ENCODE peak calls at places on chromosome 7, in nine cellular contexts. One of them, this sample, is unnamed.
A peak's percentile ranks its signal among the peaks of the same experiment; 100 is the strongest.

GRCh38 chr7:114574384-114574783 is 159.8 kb downstream of the FOXP2 start:
- DNase-seq in posterior cingulate gyrus: no peak
- DNase-seq in OCI-M1: no peak
- DNase-seq in left colon: no peak
- DNase-seq in activated T-cell treated with anti-CD3 and anti-CD28 coated beads for 1 hour: no peak
- DNase-seq in HTR-8/SVneo: no peak
- DNase-seq in H1: no peak
- DNase-seq in GM12865: no peak
- DNase-seq in astrocyte: peak; percentile 17
- DNase-seq in this sample: no peak

GRCh38 chr7:129969881-129970446 is 17.2 kb upstream of the UBE2H start:
- DNase-seq in GM12865: no peak
- DNase-seq in posterior cingulate gyrus: no peak
- DNase-seq in activated T-cell treated with anti-CD3 and anti-CD28 coated beads for 1 hour: no peak
- DNase-seq in OCI-M1: no peak
- DNase-seq in astrocyte: peak; percentile 94
- DNase-seq in H1: peak; percentile 68
- DNase-seq in HTR-8/SVneo: peak; percentile 62
- DNase-seq in left colon: peak; percentile 42
- DNase-seq in this sample: no peak

GRCh38 chr7:142791502-142791901 is 20.7 kb downstream of the PRSS2 start:
- DNase-seq in left colon: no peak
- DNase-seq in posterior cingulate gyrus: no peak
- DNase-seq in OCI-M1: no peak
- DNase-seq in HTR-8/SVneo: no peak
- DNase-seq in astrocyte: no peak
- DNase-seq in H1: no peak
- DNase-seq in activated T-cell treated with anti-CD3 and anti-CD28 coated beads for 1 hour: no peak
- DNase-seq in GM12865: no peak
- DNase-seq in this sample: no peak

GRCh38 chr7:39464350-39465054 is 101.7 kb upstream of the YAE1 start:
- DNase-seq in left colon: no peak
- DNase-seq in posterior cingulate gyrus: no peak
- DNase-seq in H1: no peak
- DNase-seq in astrocyte: no peak
- DNase-seq in HTR-8/SVneo: no peak
- DNase-seq in OCI-M1: no peak
- DNase-seq in GM12865: no peak
- DNase-seq in activated T-cell treated with anti-CD3 and anti-CD28 coated beads for 1 hour: no peak
- DNase-seq in this sample: no peak

GRCh38 chr7:106177738-106178592 is 65.9 kb upstream of the SYPL1 start:
- DNase-seq in GM12865: no peak
- DNase-seq in H1: no peak
- DNase-seq in OCI-M1: no peak
- DNase-seq in HTR-8/SVneo: no peak
- DNase-seq in activated T-cell treated with anti-CD3 and anti-CD28 coated beads for 1 hour: no peak
- DNase-seq in posterior cingulate gyrus: no peak
- DNase-seq in astrocyte: no peak
- DNase-seq in left colon: no peak
- DNase-seq in this sample: no peak

GRCh38 chr7:138449580-138449979 is 10.5 kb upstream of the TRIM24 start:
- DNase-seq in posterior cingulate gyrus: no peak
- DNase-seq in GM12865: peak; percentile 29
- DNase-seq in H1: no peak
- DNase-seq in HTR-8/SVneo: no peak
- DNase-seq in left colon: no peak
- DNase-seq in astrocyte: no peak
- DNase-seq in OCI-M1: no peak
- DNase-seq in activated T-cell treated with anti-CD3 and anti-CD28 coated beads for 1 hour: peak; percentile 49
- DNase-seq in this sample: no peak

GRCh38 chr7:107212719-107213118 is 43.9 kb downstream of the HBP1 start:
- DNase-seq in HTR-8/SVneo: no peak
- DNase-seq in astrocyte: no peak
- DNase-seq in OCI-M1: no peak
- DNase-seq in left colon: no peak
- DNase-seq in activated T-cell treated with anti-CD3 and anti-CD28 coated beads for 1 hour: no peak
- DNase-seq in posterior cingulate gyrus: no peak
- DNase-seq in H1: no peak
- DNase-seq in GM12865: no peak
- DNase-seq in this sample: no peak

GRCh38 chr7:154438571-154438970 is 386.4 kb downstream of the DPP6 start:
- DNase-seq in H1: no peak
- DNase-seq in astrocyte: no peak
- DNase-seq in left colon: no peak
- DNase-seq in posterior cingulate gyrus: no peak
- DNase-seq in OCI-M1: no peak
- DNase-seq in activated T-cell treated with anti-CD3 and anti-CD28 coated beads for 1 hour: no peak
- DNase-seq in HTR-8/SVneo: no peak
- DNase-seq in GM12865: no peak
- DNase-seq in this sample: no peak

GRCh38 chr7:76332073-76332472 is 26.7 kb downstream of the YWHAG start:
- DNase-seq in posterior cingulate gyrus: no peak
- DNase-seq in HTR-8/SVneo: no peak
- DNase-seq in GM12865: no peak
- DNase-seq in astrocyte: no peak
- DNase-seq in activated T-cell treated with anti-CD3 and anti-CD28 coated beads for 1 hour: no peak
- DNase-seq in left colon: no peak
- DNase-seq in OCI-M1: no peak
- DNase-seq in H1: no peak
- DNase-seq in this sample: no peak

GRCh38 chr7:117986645-117987269 is 113.5 kb upstream of the CTTNBP2 start:
- DNase-seq in activated T-cell treated with anti-CD3 and anti-CD28 coated beads for 1 hour: no peak
- DNase-seq in HTR-8/SVneo: no peak
- DNase-seq in GM12865: no peak
- DNase-seq in H1: no peak
- DNase-seq in left colon: no peak
- DNase-seq in posterior cingulate gyrus: no peak
- DNase-seq in OCI-M1: no peak
- DNase-seq in astrocyte: no peak
- DNase-seq in this sample: no peak

GRCh38 chr7:1802899-1803298 is 132.8 kb downstream of the ELFN1 start:
- DNase-seq in H1: no peak
- DNase-seq in HTR-8/SVneo: no peak
- DNase-seq in GM12865: no peak
- DNase-seq in left colon: no peak
- DNase-seq in astrocyte: no peak
- DNase-seq in posterior cingulate gyrus: no peak
- DNase-seq in OCI-M1: no peak
- DNase-seq in activated T-cell treated with anti-CD3 and anti-CD28 coated beads for 1 hour: no peak
- DNase-seq in this sample: no peak

GRCh38 chr7:5584821-5585220 is 161.2 kb upstream of the TNRC18 start:
- DNase-seq in HTR-8/SVneo: no peak
- DNase-seq in H1: no peak
- DNase-seq in OCI-M1: no peak
- DNase-seq in GM12865: peak; percentile 81
- DNase-seq in posterior cingulate gyrus: no peak
- DNase-seq in astrocyte: no peak
- DNase-seq in left colon: no peak
- DNase-seq in activated T-cell treated with anti-CD3 and anti-CD28 coated beads for 1 hour: no peak
- DNase-seq in this sample: no peak

GRCh38 chr7:16548428-16548827 is 21.8 kb downstream of the LRRC72 start:
- DNase-seq in HTR-8/SVneo: no peak
- DNase-seq in OCI-M1: no peak
- DNase-seq in astrocyte: no peak
- DNase-seq in activated T-cell treated with anti-CD3 and anti-CD28 coated beads for 1 hour: no peak
- DNase-seq in GM12865: no peak
- DNase-seq in posterior cingulate gyrus: no peak
- DNase-seq in left colon: no peak
- DNase-seq in H1: no peak
- DNase-seq in this sample: no peak

GRCh38 chr7:127835679-127836078 is 183.7 kb downstream of the SND1 start:
- DNase-seq in astrocyte: no peak
- DNase-seq in H1: no peak
- DNase-seq in GM12865: no peak
- DNase-seq in HTR-8/SVneo: no peak
- DNase-seq in activated T-cell treated with anti-CD3 and anti-CD28 coated beads for 1 hour: no peak
- DNase-seq in left colon: no peak
- DNase-seq in posterior cingulate gyrus: no peak
- DNase-seq in OCI-M1: no peak
- DNase-seq in this sample: no peak

GRCh38 chr7:155663942-155664341 is 19.5 kb downstream of the RBM33 start:
- DNase-seq in posterior cingulate gyrus: no peak
- DNase-seq in astrocyte: no peak
- DNase-seq in activated T-cell treated with anti-CD3 and anti-CD28 coated beads for 1 hour: no peak
- DNase-seq in left colon: no peak
- DNase-seq in HTR-8/SVneo: no peak
- DNase-seq in OCI-M1: no peak
- DNase-seq in GM12865: no peak
- DNase-seq in H1: no peak
- DNase-seq in this sample: no peak

GRCh38 chr7:157550300-157551275 is 213.8 kb downstream of the DNAJB6 start:
- DNase-seq in left colon: no peak
- DNase-seq in GM12865: no peak
- DNase-seq in posterior cingulate gyrus: no peak
- DNase-seq in astrocyte: no peak
- DNase-seq in OCI-M1: no peak
- DNase-seq in H1: no peak
- DNase-seq in HTR-8/SVneo: no peak
- DNase-seq in activated T-cell treated with anti-CD3 and anti-CD28 coated beads for 1 hour: no peak
- DNase-seq in this sample: no peak

GRCh38 chr7:142452791-142453190 is 194.9 kb upstream of the PRSS58 start:
- DNase-seq in HTR-8/SVneo: no peak
- DNase-seq in astrocyte: no peak
- DNase-seq in activated T-cell treated with anti-CD3 and anti-CD28 coated beads for 1 hour: no peak
- DNase-seq in GM12865: no peak
- DNase-seq in left colon: no peak
- DNase-seq in OCI-M1: no peak
- DNase-seq in posterior cingulate gyrus: no peak
- DNase-seq in H1: no peak
- DNase-seq in this sample: no peak

GRCh38 chr7:155408657-155409586 is 49.0 kb upstream of the EN2 start:
- DNase-seq in OCI-M1: no peak
- DNase-seq in activated T-cell treated with anti-CD3 and anti-CD28 coated beads for 1 hour: no peak
- DNase-seq in posterior cingulate gyrus: no peak
- DNase-seq in left colon: no peak
- DNase-seq in GM12865: peak; percentile 13
- DNase-seq in H1: no peak
- DNase-seq in HTR-8/SVneo: no peak
- DNase-seq in astrocyte: no peak
- DNase-seq in this sample: no peak

GRCh38 chr7:120586561-120586960 is 271.4 kb downstream of the TSPAN12 start:
- DNase-seq in H1: no peak
- DNase-seq in astrocyte: peak; percentile 6
- DNase-seq in activated T-cell treated with anti-CD3 and anti-CD28 coated beads for 1 hour: no peak
- DNase-seq in OCI-M1: no peak
- DNase-seq in HTR-8/SVneo: no peak
- DNase-seq in left colon: no peak
- DNase-seq in GM12865: no peak
- DNase-seq in posterior cingulate gyrus: no peak
- DNase-seq in this sample: no peak

GRCh38 chr7:123154231-123154860 is 45.4 kb downstream of the SLC13A1 start:
- DNase-seq in left colon: peak; percentile 48
- DNase-seq in OCI-M1: peak; percentile 87
- DNase-seq in GM12865: peak; percentile 80
- DNase-seq in HTR-8/SVneo: peak; percentile 9
- DNase-seq in activated T-cell treated with anti-CD3 and anti-CD28 coated beads for 1 hour: peak; percentile 3
- DNase-seq in posterior cingulate gyrus: peak; percentile 70
- DNase-seq in astrocyte: peak; percentile 65
- DNase-seq in H1: peak; percentile 34
- DNase-seq in this sample: peak; percentile 1

GRCh38 chr7:17822557-17823173 is 117.6 kb downstream of the SNX13 start:
- DNase-seq in H1: no peak
- DNase-seq in posterior cingulate gyrus: no peak
- DNase-seq in OCI-M1: no peak
- DNase-seq in HTR-8/SVneo: no peak
- DNase-seq in activated T-cell treated with anti-CD3 and anti-CD28 coated beads for 1 hour: no peak
- DNase-seq in left colon: no peak
- DNase-seq in GM12865: no peak
- DNase-seq in astrocyte: no peak
- DNase-seq in this sample: no peak

GRCh38 chr7:91759205-91759863 is 121.2 kb downstream of the MTERF1 start:
- DNase-seq in activated T-cell treated with anti-CD3 and anti-CD28 coated beads for 1 hour: no peak
- DNase-seq in OCI-M1: peak; percentile 95
- DNase-seq in left colon: peak; percentile 93
- DNase-seq in astrocyte: peak; percentile 22
- DNase-seq in HTR-8/SVneo: no peak
- DNase-seq in posterior cingulate gyrus: no peak
- DNase-seq in GM12865: peak; percentile 2
- DNase-seq in H1: peak; percentile 21
- DNase-seq in this sample: no peak

GRCh38 chr7:137577184-137577583 is 233.7 kb upstream of the PTN start:
- DNase-seq in GM12865: no peak
- DNase-seq in activated T-cell treated with anti-CD3 and anti-CD28 coated beads for 1 hour: no peak
- DNase-seq in OCI-M1: no peak
- DNase-seq in HTR-8/SVneo: no peak
- DNase-seq in astrocyte: no peak
- DNase-seq in posterior cingulate gyrus: no peak
- DNase-seq in H1: no peak
- DNase-seq in left colon: no peak
- DNase-seq in this sample: no peak

GRCh38 chr7:115260381-115260780 is 338.5 kb downstream of the MDFIC start:
- DNase-seq in activated T-cell treated with anti-CD3 and anti-CD28 coated beads for 1 hour: no peak
- DNase-seq in astrocyte: peak; percentile 11
- DNase-seq in GM12865: no peak
- DNase-seq in H1: no peak
- DNase-seq in left colon: no peak
- DNase-seq in OCI-M1: no peak
- DNase-seq in posterior cingulate gyrus: no peak
- DNase-seq in HTR-8/SVneo: no peak
- DNase-seq in this sample: no peak

GRCh38 chr7:134427896-134428295 is 31.0 kb downstream of the AKR1B1 start:
- DNase-seq in left colon: no peak
- DNase-seq in H1: no peak
- DNase-seq in OCI-M1: no peak
- DNase-seq in HTR-8/SVneo: no peak
- DNase-seq in astrocyte: no peak
- DNase-seq in GM12865: no peak
- DNase-seq in activated T-cell treated with anti-CD3 and anti-CD28 coated beads for 1 hour: no peak
- DNase-seq in posterior cingulate gyrus: no peak
- DNase-seq in this sample: no peak

GRCh38 chr7:55052081-55052480 is 33.3 kb downstream of the EGFR start:
- DNase-seq in activated T-cell treated with anti-CD3 and anti-CD28 coated beads for 1 hour: no peak
- DNase-seq in H1: no peak
- DNase-seq in OCI-M1: no peak
- DNase-seq in astrocyte: peak; percentile 85
- DNase-seq in HTR-8/SVneo: peak; percentile 39
- DNase-seq in GM12865: no peak
- DNase-seq in posterior cingulate gyrus: no peak
- DNase-seq in left colon: no peak
- DNase-seq in this sample: no peak

GRCh38 chr7:47775238-47775637 is 173.0 kb downstream of the PKD1L1 start:
- DNase-seq in posterior cingulate gyrus: no peak
- DNase-seq in astrocyte: no peak
- DNase-seq in H1: no peak
- DNase-seq in HTR-8/SVneo: no peak
- DNase-seq in GM12865: no peak
- DNase-seq in OCI-M1: no peak
- DNase-seq in left colon: no peak
- DNase-seq in activated T-cell treated with anti-CD3 and anti-CD28 coated beads for 1 hour: no peak
- DNase-seq in this sample: no peak

GRCh38 chr7:6015917-6016652 is 7.0 kb downstream of the AIMP2 start:
- DNase-seq in astrocyte: peak; percentile 65
- DNase-seq in HTR-8/SVneo: no peak
- DNase-seq in posterior cingulate gyrus: peak; percentile 29
- DNase-seq in activated T-cell treated with anti-CD3 and anti-CD28 coated beads for 1 hour: no peak
- DNase-seq in left colon: peak; percentile 69
- DNase-seq in GM12865: peak; percentile 41
- DNase-seq in OCI-M1: peak; percentile 87
- DNase-seq in H1: no peak
- DNase-seq in this sample: no peak

GRCh38 chr7:74059681-74060588 is 23.7 kb upstream of the LIMK1 start:
- DNase-seq in HTR-8/SVneo: no peak
- DNase-seq in left colon: peak; percentile 91
- DNase-seq in astrocyte: no peak
- DNase-seq in H1: no peak
- DNase-seq in activated T-cell treated with anti-CD3 and anti-CD28 coated beads for 1 hour: no peak
- DNase-seq in posterior cingulate gyrus: no peak
- DNase-seq in OCI-M1: no peak
- DNase-seq in GM12865: no peak
- DNase-seq in this sample: no peak

GRCh38 chr7:30888783-30889182 is 22.9 kb upstream of the AQP1 start:
- DNase-seq in GM12865: no peak
- DNase-seq in activated T-cell treated with anti-CD3 and anti-CD28 coated beads for 1 hour: no peak
- DNase-seq in OCI-M1: no peak
- DNase-seq in HTR-8/SVneo: peak; percentile 69
- DNase-seq in left colon: no peak
- DNase-seq in posterior cingulate gyrus: no peak
- DNase-seq in astrocyte: peak; percentile 94
- DNase-seq in H1: no peak
- DNase-seq in this sample: no peak

GRCh38 chr7:12322287-12322902 is 81.3 kb downstream of the VWDE start:
- DNase-seq in H1: no peak
- DNase-seq in activated T-cell treated with anti-CD3 and anti-CD28 coated beads for 1 hour: no peak
- DNase-seq in astrocyte: peak; percentile 6
- DNase-seq in left colon: no peak
- DNase-seq in posterior cingulate gyrus: no peak
- DNase-seq in HTR-8/SVneo: no peak
- DNase-seq in GM12865: peak; percentile 28
- DNase-seq in OCI-M1: peak; percentile 37
- DNase-seq in this sample: no peak